ENCODE peak calls at places on chromosomes 11 and 22, in seven cellular contexts. L is fibroblast of mammary gland, G is ELR, B is amniotic epithelial cell, U is NCI-H1694, J is AG20443, I is small intestine. E is an unnamed sample.

GRCh38 chr22:35555351-35555915 is 14.8 kb downstream of the RASD2 start:
- DNase-seq in G (peak; percentile 33), J (peak; percentile 79), I (no peak), B (peak; percentile 64), L (no peak), U (no peak), E (no peak)

GRCh38 chr11:61701298-61701993 is 21.3 kb downstream of the DAGLA start:
- DNase-seq in U (peak; percentile 78), B (no peak), I (peak; percentile 44), G (peak; percentile 60), J (no peak), L (no peak), E (peak; percentile 38)

GRCh38 chr11:105799728-105800462 is 190.0 kb downstream of the GRIA4 start:
- DNase-seq in I (no peak), U (no peak), J (no peak), G (peak; percentile 13), L (no peak), B (no peak), E (peak; percentile 22)

GRCh38 chr11:45079943-45080719 is 66.3 kb upstream of the PRDM11 start:
- DNase-seq in L (no peak), U (no peak), B (no peak), J (no peak), I (peak; percentile 55), G (no peak), E (no peak)

GRCh38 chr22:46576556-46577351 is 39.3 kb upstream of the CELSR1 start:
- DNase-seq in J (peak; percentile 97), L (peak; percentile 21), B (peak; percentile 36), G (peak; percentile 63), I (peak; percentile 60), U (no peak), E (peak; percentile 43)

GRCh38 chr11:2578006-2578933 is 121.5 kb downstream of the KCNQ1OT1 start:
- DNase-seq in G (no peak), U (no peak), J (no peak), I (no peak), B (no peak), L (no peak), E (no peak)

GRCh38 chr11:46458491-46458890 is 66.9 kb upstream of the CHRM4 start:
- DNase-seq in I (no peak), L (no peak), B (peak; percentile 8), G (no peak), U (no peak), J (no peak), E (no peak)

GRCh38 chr22:49324527-49325491 is 502.9 kb downstream of the BRD1 start:
- DNase-seq in B (no peak), L (no peak), G (no peak), I (peak; percentile 15), U (no peak), J (peak; percentile 4), E (no peak)

GRCh38 chr22:47035443-47035881 is 273.0 kb downstream of the TBC1D22A start:
- DNase-seq in G (no peak), U (peak; percentile 47), I (no peak), J (peak; percentile 72), B (peak; percentile 56), L (no peak), E (no peak)

GRCh38 chr11:3119141-3119821 is 45.8 kb downstream of the OSBPL5 start:
- DNase-seq in J (no peak), U (no peak), B (no peak), I (no peak), G (no peak), L (no peak), E (no peak)

GRCh38 chr11:2541881-2542361 is 97.1 kb downstream of the KCNQ1 start:
- DNase-seq in I (no peak), G (no peak), U (no peak), L (no peak), B (no peak), J (no peak), E (no peak)

GRCh38 chr11:22780914-22781593 is 48.5 kb downstream of the SVIP start:
- DNase-seq in U (no peak), B (no peak), L (no peak), J (no peak), I (no peak), G (no peak), E (no peak)

GRCh38 chr11:86174101-86175046 is 70.2 kb upstream of the EED start:
- DNase-seq in B (peak; percentile 98), U (no peak), L (peak; percentile 100), J (peak; percentile 94), I (peak; percentile 93), G (peak; percentile 94), E (peak; percentile 86)

GRCh38 chr22:45425531-45426265 is 12.2 kb downstream of the RIBC2 start:
- DNase-seq in L (no peak), J (no peak), I (no peak), U (no peak), B (no peak), G (no peak), E (no peak)

GRCh38 chr22:25475554-25476022 is 88.9 kb upstream of the GRK3 start:
- DNase-seq in J (no peak), G (no peak), U (no peak), B (peak; percentile 21), L (peak; percentile 27), I (no peak), E (no peak)

GRCh38 chr11:67384851-67385366 is 6.9 kb upstream of the RAD9A start:
- DNase-seq in I (no peak), G (peak; percentile 62), J (no peak), L (peak; percentile 54), B (peak; percentile 63), U (no peak), E (peak; percentile 70)

GRCh38 chr11:111846640-111847039 is 24.7 kb downstream of the ALG9 start:
- DNase-seq in G (peak; percentile 69), L (peak; percentile 82), B (peak; percentile 94), J (peak; percentile 29), U (no peak), I (no peak), E (peak; percentile 72)